ENCODE peak calls at places on chromosomes 11 and 22, in nine cellular contexts. L, D, G, N, C, M, P, Q and T are unnamed samples.

GRCh38 chr11:71188073-71188472 is 64.3 kb downstream of the SHANK2 start:
- DNase-seq in L (no peak), D (no peak), G (no peak), N (no peak), C (no peak), M (no peak), P (no peak), Q (no peak), T (no peak)

GRCh38 chr11:47272706-47273105 is 2.8 kb downstream of the MADD start:
- DNase-seq in L (no peak), D (no peak), G (no peak), N (peak), C (no peak), M (peak), P (no peak), Q (no peak), T (no peak)

GRCh38 chr11:134843735-134844134 is 431.7 kb upstream of the B3GAT1 start:
- DNase-seq in L (no peak), D (no peak), G (no peak), N (no peak), C (no peak), M (no peak), P (no peak), Q (no peak), T (no peak)

GRCh38 chr22:24379536-24379935 is 47.9 kb upstream of the ADORA2A start:
- DNase-seq in L (no peak), D (no peak), G (no peak), N (no peak), C (no peak), M (no peak), P (no peak), Q (no peak), T (no peak)

GRCh38 chr11:129267716-129268115 is 75.6 kb upstream of the ARHGAP32 start:
- DNase-seq in L (no peak), D (no peak), G (no peak), N (no peak), C (no peak), M (no peak), P (no peak), Q (no peak), T (peak)

GRCh38 chr11:113519989-113520613 is 44.9 kb upstream of the DRD2 start:
- DNase-seq in L (no peak), D (no peak), G (no peak), N (no peak), C (no peak), M (no peak), P (no peak), Q (no peak), T (no peak)

GRCh38 chr22:45638834-45639746 is 32.5 kb upstream of the ATXN10 start:
- DNase-seq in L (no peak), D (no peak), G (no peak), N (peak), C (peak), M (peak), P (no peak), Q (no peak), T (no peak)

GRCh38 chr11:33598426-33599069 is 102.1 kb downstream of the C11orf91 start:
- DNase-seq in L (peak), D (no peak), G (no peak), N (no peak), C (no peak), M (no peak), P (no peak), Q (no peak), T (no peak)

GRCh38 chr11:35099278-35100018 is 39.5 kb upstream of the CD44 start:
- DNase-seq in L (no peak), D (no peak), G (no peak), N (peak), C (peak), M (peak), P (no peak), Q (no peak), T (no peak)

GRCh38 chr11:69215784-69216415 is 60.2 kb downstream of the SMIM38 start:
- DNase-seq in L (no peak), D (no peak), G (no peak), N (no peak), C (peak), M (peak), P (no peak), Q (no peak), T (no peak)

GRCh38 chr11:107821199-107821926 is 37.2 kb downstream of the SLC35F2 start:
- DNase-seq in L (no peak), D (no peak), G (no peak), N (peak), C (no peak), M (peak), P (no peak), Q (no peak), T (no peak)

GRCh38 chr11:73376168-73376802 is at the start of gene RELT:
- DNase-seq in L (peak), D (peak), G (peak), N (peak), C (peak), M (peak), P (peak), Q (peak), T (peak)

GRCh38 chr11:120577624-120578363 is 66.2 kb downstream of the GRIK4 start:
- DNase-seq in L (no peak), D (no peak), G (no peak), N (no peak), C (no peak), M (no peak), P (no peak), Q (no peak), T (no peak)

GRCh38 chr22:25941365-25941960 is 199.5 kb downstream of the MYO18B start:
- DNase-seq in L (no peak), D (no peak), G (no peak), N (no peak), C (no peak), M (no peak), P (no peak), Q (no peak), T (no peak)

GRCh38 chr11:15911377-15912044 is 444.8 kb downstream of the SOX6 start:
- DNase-seq in L (peak), D (no peak), G (no peak), N (peak), C (no peak), M (no peak), P (no peak), Q (no peak), T (no peak)

GRCh38 chr22:23718371-23719165 is 27.8 kb downstream of the RGL4 start:
- DNase-seq in L (no peak), D (no peak), G (no peak), N (no peak), C (no peak), M (no peak), P (no peak), Q (no peak), T (no peak)

GRCh38 chr11:19679952-19680823 is 32.4 kb upstream of the NAV2 start:
- DNase-seq in L (peak), D (no peak), G (no peak), N (peak), C (peak), M (peak), P (no peak), Q (no peak), T (no peak)

GRCh38 chr11:1825039-1825740 is 9.6 kb upstream of the SYT8 start:
- DNase-seq in L (no peak), D (peak), G (no peak), N (peak), C (no peak), M (no peak), P (no peak), Q (no peak), T (peak)

GRCh38 chr11:11691296-11692141 is 69.7 kb upstream of the GALNT18 start:
- DNase-seq in L (peak), D (no peak), G (no peak), N (no peak), C (no peak), M (no peak), P (no peak), Q (no peak), T (peak)

GRCh38 chr11:35303596-35304392 is 115.6 kb downstream of the SLC1A2 start:
- DNase-seq in L (peak), D (no peak), G (no peak), N (peak), C (no peak), M (peak), P (no peak), Q (no peak), T (no peak)

GRCh38 chr11:38425578-38425977 is 1827.5 kb upstream of the RAG2 start:
- DNase-seq in L (no peak), D (no peak), G (no peak), N (no peak), C (no peak), M (no peak), P (no peak), Q (no peak), T (no peak)

GRCh38 chr11:41779401-41779960 is 320.0 kb upstream of the LRRC4C start:
- DNase-seq in L (no peak), D (no peak), G (no peak), N (no peak), C (no peak), M (no peak), P (no peak), Q (no peak), T (no peak)